ENCODE peak calls at places on chromosomes 4 and X, in six cellular contexts. L is breast epithelium, S is spleen, A is upper lobe of right lung, E is HFF-Myc, T is AG09309. X is an unnamed sample.

GRCh38 chr4:119932277-119932676 is 134.4 kb downstream of the MAD2L1 start:
- DNase-seq in L (no peak), S (no peak), A (no peak), T (no peak), E (no peak), X (no peak)

GRCh38 chr4:111198426-111198825 is 575.5 kb upstream of the PITX2 start:
- DNase-seq in S (no peak), T (no peak), L (no peak), A (no peak), E (no peak), X (no peak)

GRCh38 chr4:20679946-20680345 is 20.3 kb upstream of the PACRGL start:
- DNase-seq in L (no peak), S (no peak), A (no peak), E (no peak), T (no peak), X (no peak)

GRCh38 chr4:152655272-152656129 is 24.3 kb downstream of the TMEM154 start:
- DNase-seq in T (no peak), S (no peak), E (no peak), L (no peak), A (no peak), X (no peak)

GRCh38 chr4:10383417-10383816 is 73.8 kb downstream of the ZNF518B start:
- DNase-seq in E (no peak), A (no peak), T (no peak), L (no peak), S (no peak), X (no peak)

GRCh38 chr4:127610488-127610887 is 22.3 kb upstream of the INTU start:
- DNase-seq in T (no peak), A (no peak), L (no peak), S (no peak), E (no peak), X (no peak)

GRCh38 chrX:1249101-1249887 is 19.3 kb upstream of the CSF2RA start:
- DNase-seq in T (no peak), S (peak; percentile 90), L (no peak), E (peak; percentile 70), A (peak; percentile 78), X (peak; percentile 7)

GRCh38 chr4:184165291-184165690 is 52.4 kb downstream of the ENPP6 start:
- DNase-seq in E (no peak), T (no peak), A (no peak), S (no peak), L (no peak), X (peak; percentile 13)

GRCh38 chr4:1593458-1593857 is 90.7 kb downstream of the FAM53A start:
- DNase-seq in T (no peak), L (no peak), E (no peak), S (peak; percentile 16), A (peak; percentile 19), X (no peak)

GRCh38 chr4:7815562-7815961 is 124.1 kb downstream of the AFAP1 start:
- DNase-seq in L (no peak), T (peak; percentile 75), A (no peak), S (no peak), E (no peak), X (peak; percentile 91)

GRCh38 chr4:1647432-1647831 is 36.7 kb downstream of the FAM53A start:
- DNase-seq in L (no peak), S (peak; percentile 69), E (no peak), T (no peak), A (no peak), X (no peak)

GRCh38 chr4:140637836-140638235 is 69.1 kb upstream of the UCP1 start:
- DNase-seq in E (no peak), S (no peak), T (no peak), L (no peak), A (no peak), X (peak; percentile 46)

GRCh38 chrX:134745636-134746378 is 87.5 kb upstream of the PLAC1 start:
- DNase-seq in S (no peak), L (no peak), A (no peak), E (no peak), T (no peak), X (no peak)

GRCh38 chr4:52102587-52102986 is 51.5 kb downstream of the SPATA18 start:
- DNase-seq in E (no peak), S (no peak), A (no peak), T (no peak), L (no peak), X (no peak)

GRCh38 chrX:149950681-149951080 is 12.4 kb upstream of the EOLA2 start:
- DNase-seq in A (no peak), S (no peak), L (no peak), E (peak; percentile 38), T (peak; percentile 10), X (peak; percentile 75)

GRCh38 chr4:24778427-24779225 is 16.7 kb upstream of the SOD3 start:
- DNase-seq in A (no peak), T (peak; percentile 99), L (peak; percentile 73), E (peak; percentile 92), S (no peak), X (peak; percentile 97)

GRCh38 chrX:96405842-96406241 is 278.8 kb upstream of the DIAPH2 start:
- DNase-seq in L (no peak), E (no peak), S (no peak), A (no peak), T (no peak), X (no peak)

GRCh38 chr4:1759818-1760223 is 33.3 kb upstream of the FGFR3 start:
- DNase-seq in L (no peak), E (no peak), S (no peak), A (no peak), T (no peak), X (no peak)

GRCh38 chrX:22559506-22559905 is 286.8 kb downstream of the CBLL2 start:
- DNase-seq in E (no peak), L (no peak), T (no peak), S (no peak), A (no peak), X (no peak)

GRCh38 chr4:10069065-10069626 is 47.5 kb downstream of the WDR1 start:
- DNase-seq in S (no peak), T (no peak), L (no peak), E (no peak), A (no peak), X (no peak)

GRCh38 chr4:3613980-3614730 is 81.9 kb upstream of the LRPAP1 start:
- DNase-seq in E (no peak), T (no peak), A (peak; percentile 60), L (peak; percentile 31), S (peak; percentile 72), X (no peak)

GRCh38 chrX:11064851-11065600 is 46.1 kb upstream of the HCCS start:
- DNase-seq in A (no peak), L (no peak), T (peak; percentile 71), E (peak; percentile 7), S (no peak), X (peak; percentile 78)
- H3K4me3 ChIP-seq in A (no peak overlapping the region), L (no peak overlapping the region), T (no peak overlapping the region), E (no peak overlapping the region), S (no peak overlapping the region), X (no peak overlapping the region)

GRCh38 chr4:89290727-89291126 is 16.9 kb downstream of the GPRIN3 start:
- DNase-seq in A (no peak), E (no peak), L (no peak), S (no peak), T (no peak), X (peak; percentile 21)

GRCh38 chr4:89289312-89289711 is 18.3 kb downstream of the GPRIN3 start:
- DNase-seq in A (no peak), L (no peak), T (no peak), E (no peak), S (no peak), X (no peak)

GRCh38 chr4:89285735-89286134 is 21.9 kb downstream of the GPRIN3 start:
- DNase-seq in L (no peak), T (no peak), S (no peak), E (no peak), A (no peak), X (no peak)

GRCh38 chr4:89287945-89288344 is 19.7 kb downstream of the GPRIN3 start:
- DNase-seq in E (no peak), A (no peak), L (no peak), S (no peak), T (no peak), X (no peak)

GRCh38 chr4:89288430-89288829 is 19.2 kb downstream of the GPRIN3 start:
- DNase-seq in A (no peak), L (no peak), T (no peak), S (no peak), E (no peak), X (no peak)
- TF ChIP-seq CTCF in A (no peak), L (no peak), T (no peak), S (no peak), E (no peak), X (no peak)

GRCh38 chr4:107034091-107034698 is 1.9 kb downstream of the DKK2 start:
- DNase-seq in E (no peak), A (peak; percentile 56), S (peak; percentile 75), T (no peak), L (no peak), X (peak; percentile 36)
- H3K4me3 ChIP-seq in E (peak overlapping the region; percentile 46), A (no peak overlapping the region), S (peak overlapping the region; percentile 14), T (peak overlapping the region; percentile 51), L (peak overlapping the region; percentile 65), X (peak overlapping the region; percentile 15)

DNA sequence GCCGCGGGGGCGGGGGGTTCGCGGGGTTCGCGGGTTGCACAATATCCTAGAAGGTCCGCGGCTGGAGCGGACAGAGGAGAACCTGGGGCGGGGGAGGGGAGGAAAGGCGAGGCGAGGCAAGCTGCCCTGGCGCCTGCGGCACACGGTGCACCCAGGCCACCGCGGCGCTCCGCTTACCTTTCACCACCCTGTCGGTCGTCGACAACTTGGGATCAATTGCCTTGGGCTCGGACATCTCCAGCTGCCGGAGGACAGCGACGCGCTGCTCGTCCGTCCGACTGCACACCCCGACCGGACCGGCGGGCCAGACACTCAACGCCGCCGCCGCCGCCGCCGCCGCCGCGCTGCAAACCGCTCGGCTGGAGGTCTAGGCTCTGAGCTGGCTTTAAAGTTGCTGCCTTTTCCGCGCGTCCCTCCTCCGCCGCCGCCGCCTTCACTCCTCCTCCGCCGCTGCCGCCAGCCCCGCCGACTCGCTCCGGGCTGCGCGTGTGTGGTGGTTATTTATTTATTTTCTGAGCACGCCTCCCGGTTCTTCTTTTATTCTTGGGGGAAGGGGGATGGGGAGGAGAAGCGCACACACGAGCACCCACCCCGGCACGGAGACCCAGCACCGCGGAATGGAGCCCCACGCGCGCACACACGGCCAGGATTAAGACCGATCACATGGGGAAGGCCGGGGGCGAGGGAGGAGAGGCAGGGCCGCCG is 612 bp downstream of the PPP3CA start:
- DNase-seq in S (peak; percentile 92), L (peak; percentile 35), A (peak; percentile 85), E (no peak), T (no peak), X (peak; percentile 74)
- TF ChIP-seq CTCF in S (no peak), L (no peak), A (no peak), E (no peak), T (no peak), X (no peak)

X was measured in choroid plexus epithelial cell.